ENCODE peak calls at places on chromosomes 12 and 14, in six cellular contexts. G is progenitor cell of endocrine pancreas, I is uterus, V is fibroblast of lung, J is transverse colon, E is mammary epithelial cell. N is an unnamed sample.
A peak's percentile ranks its signal among the peaks of the same experiment; 100 is the strongest.

GRCh38 chr12:116026768-116027550 is 250.5 kb downstream of the MED13L start:
- DNase-seq in G (no peak), I (no peak), V (no peak), J (no peak), E (no peak), N (no peak)

GRCh38 chr14:72611956-72612500 is 281.9 kb downstream of the DPF3 start:
- DNase-seq in G (peak; percentile 1), I (no peak), V (no peak), J (no peak), E (no peak), N (no peak)

GRCh38 chr12:130124106-130124505 is 38.2 kb upstream of the FZD10 start:
- DNase-seq in G (no peak), I (no peak), V (no peak), J (no peak), E (no peak), N (no peak)

GRCh38 chr14:101197595-101198397 is 294.3 kb upstream of the RTL1 start:
- DNase-seq in G (no peak), I (peak; percentile 11), V (no peak), J (no peak), E (no peak), N (no peak)

GRCh38 chr14:44854114-44854513 is 107.6 kb downstream of the KLHL28 start:
- DNase-seq in G (no peak), I (no peak), V (no peak), J (no peak), E (no peak), N (no peak)

GRCh38 chr12:28374556-28374955 is 184.3 kb downstream of the CCDC91 start:
- DNase-seq in G (no peak), I (no peak), V (peak; percentile 70), J (no peak), E (no peak), N (no peak)

GRCh38 chr14:22614240-22614799 is 16.2 kb downstream of the ABHD4 start:
- DNase-seq in G (no peak), I (no peak), V (peak; percentile 98), J (no peak), E (peak; percentile 91), N (peak; percentile 91)

GRCh38 chr12:123546281-123546680 is 12.8 kb upstream of the RILPL1 start:
- DNase-seq in G (no peak), I (no peak), V (peak; percentile 25), J (no peak), E (peak; percentile 54), N (peak; percentile 23)

GRCh38 chr12:49336645-49337584 is at the start of gene C1QL4:
- DNase-seq in G (peak; percentile 95), I (peak; percentile 67), V (peak; percentile 46), J (peak; percentile 87), E (peak; percentile 50), N (peak; percentile 70)

GRCh38 chr14:90556050-90556477 is 159.2 kb downstream of the CALM1 start:
- DNase-seq in G (peak; percentile 34), I (no peak), V (no peak), J (peak; percentile 26), E (no peak), N (no peak)

GRCh38 chr12:56338643-56339422 is at the start of gene IL23A:
- DNase-seq in G (no peak), I (no peak), V (peak; percentile 69), J (peak; percentile 30), E (peak; percentile 96), N (peak; percentile 33)

GRCh38 chr12:88142610-88142991 is 494 bp downstream of the TMTC3 start:
- DNase-seq in G (peak; percentile 13), I (peak; percentile 22), V (no peak), J (peak; percentile 30), E (peak; percentile 58), N (peak; percentile 37)

GRCh38 chr12:74957231-74957630 is 252.4 kb downstream of the KCNC2 start:
- DNase-seq in G (no peak), I (no peak), V (no peak), J (no peak), E (no peak), N (no peak)

GRCh38 chr12:17976202-17976601 is 113.8 kb downstream of the RERGL start:
- DNase-seq in G (no peak), I (no peak), V (no peak), J (no peak), E (peak; percentile 17), N (peak; percentile 20)

GRCh38 chr14:98163285-98163741 is 1108.7 kb downstream of the BCL11B start:
- DNase-seq in G (no peak), I (no peak), V (no peak), J (no peak), E (no peak), N (no peak)

GRCh38 chr14:47278233-47278842 is 397.1 kb downstream of the MDGA2 start:
- DNase-seq in G (peak; percentile 27), I (no peak), V (peak; percentile 9), J (peak; percentile 41), E (peak; percentile 1), N (peak; percentile 62)

GRCh38 chr12:112218150-112218549 is 92.8 kb downstream of the TRAFD1 start:
- DNase-seq in G (no peak), I (no peak), V (peak; percentile 33), J (no peak), E (no peak), N (no peak)

GRCh38 chr12:13044859-13045384 is 741 bp downstream of the FAM234B start:
- DNase-seq in G (no peak), I (no peak), V (peak; percentile 3), J (no peak), E (peak; percentile 23), N (peak; percentile 3)

GRCh38 chr12:13045816-13046215 is 1.6 kb downstream of the FAM234B start:
- DNase-seq in G (no peak), I (no peak), V (no peak), J (no peak), E (no peak), N (no peak)

GRCh38 chr12:13046914-13047472 is 2.8 kb downstream of the FAM234B start:
- DNase-seq in G (no peak), I (no peak), V (no peak), J (no peak), E (no peak), N (no peak)

GRCh38 chr12:13042666-13043230 is 1.4 kb upstream of the FAM234B start:
- DNase-seq in G (no peak), I (no peak), V (no peak), J (no peak), E (no peak), N (no peak)

DNA sequence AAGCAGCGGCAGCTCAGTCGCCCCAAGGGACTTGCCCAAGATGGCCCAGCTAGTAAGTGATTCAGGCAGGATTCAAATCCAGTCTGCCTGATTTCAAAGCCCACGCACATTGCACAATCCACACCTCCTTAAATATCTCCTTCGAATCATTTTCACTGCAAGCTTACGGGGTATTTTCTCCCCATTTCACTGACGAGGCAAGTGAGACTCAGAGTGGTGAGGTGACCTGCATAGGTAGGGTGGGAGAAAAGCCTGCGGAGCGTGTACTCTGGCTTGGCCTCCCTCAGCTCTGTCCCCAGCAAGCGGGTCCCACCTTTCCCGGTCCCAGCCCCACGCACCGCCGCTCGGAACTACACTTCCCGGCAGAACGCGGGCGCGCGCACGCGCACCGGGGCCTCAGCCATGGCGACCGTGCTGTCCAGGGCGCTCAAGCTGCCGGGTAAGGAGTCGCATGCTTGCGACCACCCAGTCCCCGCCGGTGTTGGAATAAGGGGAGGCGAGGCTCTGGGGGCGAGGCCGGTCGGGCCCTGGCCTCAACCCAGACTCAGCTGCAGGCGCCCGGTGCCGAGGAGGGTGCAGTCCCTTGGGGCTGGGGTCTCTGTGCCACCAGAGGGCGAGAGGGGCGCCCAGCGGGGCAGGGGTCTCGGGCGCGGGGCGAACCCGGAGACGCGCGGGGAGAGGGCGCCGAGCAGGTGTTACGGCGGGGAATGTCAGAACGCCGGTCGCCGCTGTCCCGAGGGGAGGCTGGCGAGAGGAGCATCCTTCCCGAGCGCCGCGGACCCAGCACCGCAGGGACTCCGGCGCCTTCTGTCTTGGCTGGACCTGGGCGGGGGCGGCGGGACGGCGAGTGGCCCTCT is at the start of gene FAM234B:
- DNase-seq in G (peak; percentile 85), I (peak; percentile 69), V (peak; percentile 56), J (peak; percentile 79), E (peak; percentile 62), N (peak; percentile 66)
- TF ChIP-seq CTCF in G (peak; percentile 59), I (no peak), V (no peak), J (no peak), E (no peak), N (peak; percentile 12)

DNA sequence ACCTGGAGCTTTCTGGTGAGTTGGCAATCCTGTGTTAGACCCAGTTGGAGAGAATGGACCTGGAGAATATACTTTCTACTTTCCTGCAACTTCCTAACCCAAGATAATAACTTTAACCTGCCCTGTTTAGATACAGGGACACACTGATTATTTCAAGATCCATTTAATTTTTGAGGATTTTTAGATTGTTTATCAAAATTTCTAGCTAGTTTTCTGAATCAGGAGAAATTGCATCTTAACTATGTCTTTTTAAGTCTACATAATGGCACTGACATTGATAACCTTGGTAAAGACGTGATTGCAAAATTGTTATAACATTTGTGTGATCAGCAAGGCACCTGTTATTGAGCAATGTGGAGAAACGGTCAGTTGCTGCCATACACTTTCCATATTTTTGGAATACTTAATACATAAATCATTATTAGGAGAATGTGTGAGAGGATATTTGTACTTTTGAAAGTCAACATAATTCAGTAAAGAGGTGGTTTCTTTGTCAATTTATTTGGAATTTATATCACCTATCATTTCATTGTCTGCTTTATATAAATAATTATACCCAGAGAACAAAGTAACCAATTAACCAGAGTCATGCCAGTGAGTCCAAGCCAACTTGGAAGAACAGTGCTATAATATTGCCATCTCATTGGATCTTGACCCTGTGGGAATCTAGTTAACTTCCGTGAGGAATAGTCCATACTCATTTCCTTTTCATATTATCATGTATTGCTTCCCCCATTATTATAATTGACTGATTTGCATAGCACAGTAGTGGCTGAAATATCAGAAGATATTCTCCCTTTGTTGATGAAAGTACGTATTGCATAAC is 28.4 kb downstream of the NFYB start:
- DNase-seq in G (no peak), I (no peak), V (no peak), J (no peak), E (no peak), N (no peak)
- TF ChIP-seq CTCF in G (no peak), I (no peak), V (no peak), J (peak; percentile 16), E (no peak), N (no peak)

DNA sequence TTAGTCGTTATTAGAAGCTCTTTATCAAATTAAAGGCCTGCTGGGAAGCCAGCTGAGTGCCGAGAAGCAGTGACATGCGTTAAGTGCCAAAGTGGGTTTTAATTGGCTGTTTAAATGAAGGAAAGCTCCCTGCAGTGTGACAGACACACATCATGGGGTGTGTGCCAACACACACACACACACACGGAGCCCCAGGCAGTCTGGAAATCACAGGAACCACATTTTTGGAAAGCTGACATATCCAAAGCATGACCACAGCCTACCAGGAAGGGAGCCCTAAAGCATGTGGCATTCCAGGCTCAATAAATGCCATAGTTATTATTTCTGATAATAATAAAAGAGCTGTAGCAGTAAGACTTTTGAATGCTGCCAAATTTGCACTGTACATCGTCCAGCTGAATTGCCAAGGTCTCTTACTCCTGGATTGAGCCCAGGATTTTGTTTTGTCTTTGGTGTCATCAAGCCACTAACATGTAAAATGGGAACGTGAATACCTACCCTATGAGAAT is 135.2 kb downstream of the TMEM30B start:
- DNase-seq in G (no peak), I (no peak), V (peak; percentile 93), J (no peak), E (peak; percentile 84), N (peak; percentile 76)
- TF ChIP-seq CTCF in G (no peak), I (no peak), V (no peak), J (no peak), E (no peak), N (no peak)

GRCh38 chr12:6582196-6582595 is 14.1 kb upstream of the NOP2 start:
- DNase-seq in G (no peak), I (no peak), V (no peak), J (no peak), E (no peak), N (no peak)
- TF ChIP-seq CTCF in G (peak; percentile 45), I (no peak), V (peak; percentile 14), J (no peak), E (peak; percentile 16), N (no peak)

GRCh38 chr14:64012720-64013119 is 159.9 kb downstream of the SYNE2 start:
- DNase-seq in G (no peak), I (no peak), V (no peak), J (no peak), E (no peak), N (no peak)
- TF ChIP-seq CTCF in G (no peak), I (no peak), V (no peak), J (no peak), E (no peak), N (no peak)

N was measured in MCF 10A.